ENCODE peak calls at places on chromosomes 3 and 15, in five cellular contexts. One of them, this sample, is unnamed.

GRCh38 chr3:180063783-180064182 is 27.0 kb upstream of the PEX5L start:
- DNase-seq in H9: no peak
- DNase-seq in neuronal stem cell: no peak
- DNase-seq in H1: no peak
- DNase-seq in IMR-90: no peak
- DNase-seq in this sample: no peak

GRCh38 chr15:72340366-72340765 is 20.4 kb upstream of the CELF6 start:
- DNase-seq in H9: no peak
- DNase-seq in IMR-90: peak
- DNase-seq in H1: no peak
- DNase-seq in neuronal stem cell: no peak
- DNase-seq in this sample: peak

GRCh38 chr3:44339990-44340389 is 1.4 kb downstream of the TCAIM start:
- DNase-seq in H9: no peak
- DNase-seq in IMR-90: no peak
- DNase-seq in H1: no peak
- DNase-seq in neuronal stem cell: no peak
- DNase-seq in this sample: no peak

GRCh38 chr15:100202309-100202943 is 139.3 kb downstream of the ADAMTS17 start:
- DNase-seq in H1: no peak
- DNase-seq in H9: no peak
- DNase-seq in neuronal stem cell: no peak
- DNase-seq in IMR-90: no peak
- DNase-seq in this sample: no peak

GRCh38 chr3:107745354-107745753 is 222.6 kb downstream of the BBX start:
- DNase-seq in IMR-90: no peak
- DNase-seq in neuronal stem cell: no peak
- DNase-seq in H1: no peak
- DNase-seq in H9: no peak
- DNase-seq in this sample: no peak

GRCh38 chr3:194364652-194365434 is 4.7 kb downstream of the LRRC15 start:
- DNase-seq in H1: no peak
- DNase-seq in IMR-90: peak
- DNase-seq in H9: no peak
- DNase-seq in neuronal stem cell: no peak
- DNase-seq in this sample: peak

GRCh38 chr15:70266412-70267089 is 168.8 kb upstream of the TLE3 start:
- DNase-seq in neuronal stem cell: no peak
- DNase-seq in H9: no peak
- DNase-seq in H1: no peak
- DNase-seq in IMR-90: no peak
- DNase-seq in this sample: no peak

GRCh38 chr15:61380270-61380669 is 151.2 kb upstream of the RORA start:
- DNase-seq in IMR-90: no peak
- DNase-seq in H1: no peak
- DNase-seq in neuronal stem cell: no peak
- DNase-seq in H9: no peak
- DNase-seq in this sample: no peak

GRCh38 chr15:77824361-77824985 is 191.8 kb upstream of the LINGO1 start:
- DNase-seq in neuronal stem cell: no peak
- DNase-seq in H9: no peak
- DNase-seq in IMR-90: no peak
- DNase-seq in H1: no peak
- DNase-seq in this sample: no peak

GRCh38 chr3:110332591-110332990 is 739.0 kb upstream of the NECTIN3 start:
- DNase-seq in H1: no peak
- DNase-seq in IMR-90: no peak
- DNase-seq in H9: no peak
- DNase-seq in neuronal stem cell: no peak
- DNase-seq in this sample: no peak
- H3K14ac ChIP-seq in H1: no peak
- H3K14ac ChIP-seq in IMR-90: no peak
- H3K14ac ChIP-seq in H9: no peak
- H3K14ac ChIP-seq in neuronal stem cell: no peak
- H3K14ac ChIP-seq in this sample: no peak

DNA sequence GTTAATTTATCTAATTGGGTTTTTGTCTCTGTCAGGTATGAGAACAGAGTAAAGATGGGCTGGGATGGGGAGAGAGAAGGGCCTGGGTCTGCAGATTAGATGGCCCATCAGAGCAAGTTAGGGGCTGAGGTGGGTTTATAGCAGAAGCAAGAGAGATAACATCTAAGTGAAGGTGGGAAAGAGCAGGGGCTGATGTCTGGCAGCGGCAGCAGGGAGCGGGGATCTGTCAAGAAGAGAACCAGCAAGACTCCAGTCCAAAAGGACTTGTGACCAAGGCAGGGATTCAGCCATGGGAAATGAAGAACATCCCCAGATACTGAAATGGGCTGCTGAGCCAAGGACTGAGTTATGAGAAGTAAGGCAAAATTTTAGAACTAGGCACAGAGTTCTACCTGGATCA is 320.6 kb upstream of the TBL1XR1 start:
- DNase-seq in IMR-90: no peak
- DNase-seq in H9: no peak
- DNase-seq in neuronal stem cell: no peak
- DNase-seq in H1: no peak
- DNase-seq in this sample: no peak
- H2AK5ac ChIP-seq in IMR-90: no peak
- H2AK5ac ChIP-seq in H9: no peak
- H2AK5ac ChIP-seq in neuronal stem cell: no peak
- H2AK5ac ChIP-seq in H1: no peak
- H2AK5ac ChIP-seq in this sample: peak

DNA sequence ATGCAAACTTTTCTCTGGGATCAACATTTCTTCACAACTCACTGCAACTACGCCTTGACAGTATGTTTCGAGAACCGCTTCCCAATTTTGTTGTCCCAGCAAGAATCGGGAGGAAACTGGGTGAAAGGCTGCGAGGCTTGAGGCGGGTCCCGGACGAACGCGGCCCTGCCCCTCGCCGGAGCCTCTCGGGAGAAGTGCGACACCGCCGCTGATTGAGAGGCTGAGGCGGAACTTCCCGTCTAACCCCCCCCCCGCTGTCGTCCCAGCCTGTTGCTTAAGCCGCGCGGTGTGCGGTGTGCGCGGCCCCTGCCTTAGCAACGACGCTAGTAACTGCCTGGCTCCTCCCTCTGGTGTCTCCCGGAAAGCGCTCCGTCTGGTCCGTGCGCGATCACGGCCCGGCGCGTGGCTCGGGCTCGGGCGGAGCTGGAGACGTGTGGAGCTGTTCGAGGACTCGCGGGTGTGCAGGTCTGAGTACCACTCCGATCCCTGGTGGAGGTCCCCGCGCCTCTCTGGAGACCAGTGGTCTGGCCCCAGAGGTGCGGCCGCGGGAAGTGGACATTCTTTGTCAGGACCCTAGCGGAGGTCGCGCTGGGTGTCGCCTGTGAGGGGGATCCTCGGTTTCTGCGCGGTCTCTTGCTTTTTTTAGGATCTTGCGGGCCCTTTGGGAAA is at the start of the genes DTWD1 and FAM227B:
- DNase-seq in H9: peak
- DNase-seq in IMR-90: peak
- DNase-seq in H1: peak
- DNase-seq in neuronal stem cell: peak
- DNase-seq in this sample: peak
- H3K14ac ChIP-seq in H9: peak
- H3K14ac ChIP-seq in IMR-90: peak
- H3K14ac ChIP-seq in H1: no peak
- H3K14ac ChIP-seq in neuronal stem cell: peak
- H3K14ac ChIP-seq in this sample: no peak

DNA sequence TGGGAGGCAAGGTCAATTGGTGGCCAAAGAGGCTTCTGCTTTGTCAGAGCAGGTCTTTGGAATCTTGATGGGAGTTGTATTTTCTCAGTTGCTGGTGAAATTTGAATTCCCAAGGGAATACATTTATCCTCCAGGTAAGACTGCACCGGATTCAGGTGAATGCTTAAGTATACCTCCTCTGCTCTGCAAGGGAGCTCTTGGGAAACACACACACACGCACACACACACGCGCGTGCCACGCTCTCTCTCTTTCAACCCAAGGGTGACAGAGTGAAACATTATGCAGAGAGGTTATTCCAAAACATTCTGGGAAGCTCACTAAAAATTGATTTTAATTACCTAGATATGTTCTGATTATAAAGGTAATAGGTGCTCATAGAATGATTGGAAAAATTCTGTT is 33.7 kb downstream of the ST6GAL1 start:
- DNase-seq in IMR-90: no peak
- DNase-seq in H9: no peak
- DNase-seq in neuronal stem cell: no peak
- DNase-seq in H1: no peak
- DNase-seq in this sample: no peak
- H2AK5ac ChIP-seq in IMR-90: no peak
- H2AK5ac ChIP-seq in H9: no peak
- H2AK5ac ChIP-seq in neuronal stem cell: no peak
- H2AK5ac ChIP-seq in H1: peak
- H2AK5ac ChIP-seq in this sample: no peak

GRCh38 chr15:62928996-62929350 is 113.6 kb upstream of the TPM1 start:
- DNase-seq in H9: no peak
- DNase-seq in IMR-90: peak
- DNase-seq in H1: no peak
- DNase-seq in neuronal stem cell: no peak
- DNase-seq in this sample: peak
- H3K14ac ChIP-seq in H9: no peak
- H3K14ac ChIP-seq in IMR-90: peak
- H3K14ac ChIP-seq in H1: no peak
- H3K14ac ChIP-seq in neuronal stem cell: no peak
- H3K14ac ChIP-seq in this sample: no peak

GRCh38 chr3:49470714-49471420 is 800 bp downstream of the DAG1 start:
- DNase-seq in neuronal stem cell: no peak
- DNase-seq in IMR-90: no peak
- DNase-seq in H1: no peak
- DNase-seq in H9: no peak
- DNase-seq in this sample: peak
- H2AK5ac ChIP-seq in neuronal stem cell: no peak
- H2AK5ac ChIP-seq in IMR-90: peak
- H2AK5ac ChIP-seq in H1: no peak
- H2AK5ac ChIP-seq in H9: no peak
- H2AK5ac ChIP-seq in this sample: no peak

This sample was measured in mesenchymal stem cell.